ENCODE peak calls at places on chromosome 14, in ten cellular contexts. D is tibial artery; T is esophagus muscularis mucosa; M is sigmoid colon; O is colonic mucosa; Y is uterus; J is aorta; F is CD8-positive, alpha-beta T cell; I is psoas muscle; S is Peyer's patch. K is an unnamed sample. For H3K4me1 and H3K36me3, the result is how much of the 10 kb centered on the place peaks cover.

GRCh38 chr14:49484180-49484579 is 102.0 kb downstream of the RPS29 start:
- DNase-seq in D (no peak), T (no peak), M (no peak), O (no peak), Y (no peak), J (no peak), F (no peak), I (no peak), S (no peak), K (no peak)

GRCh38 chr14:73461478-73462077 is 3.2 kb upstream of the NUMB start:
- DNase-seq in D (no peak), T (no peak), M (no peak), O (no peak), Y (no peak), J (no peak), F (no peak), I (no peak), S (no peak), K (no peak)

GRCh38 chr14:99576761-99577705 is 27.0 kb downstream of the CCDC85C start:
- DNase-seq in D (no peak), T (no peak), M (no peak), O (no peak), Y (no peak), J (no peak), F (no peak), I (no peak), S (no peak), K (no peak)

GRCh38 chr14:64698899-64699298 is 5.3 kb upstream of the PLEKHG3 start:
- DNase-seq in D (peak), T (no peak), M (peak), O (peak), Y (no peak), J (no peak), F (no peak), I (no peak), S (peak), K (no peak)

GRCh38 chr14:58882577-58883018 is 244.8 kb downstream of the DACT1 start:
- DNase-seq in D (no peak), T (no peak), M (no peak), O (no peak), Y (no peak), J (no peak), F (no peak), I (no peak), S (no peak), K (no peak)

GRCh38 chr14:28754209-28754985 is 12.2 kb upstream of the FOXG1 start:
- DNase-seq in D (no peak), T (no peak), M (no peak), O (peak), Y (no peak), J (no peak), F (no peak), I (no peak), S (no peak), K (no peak)

GRCh38 chr14:33516898-33517436 is 433.9 kb downstream of the EGLN3 start:
- DNase-seq in D (no peak), T (no peak), M (no peak), O (no peak), Y (no peak), J (no peak), F (no peak), I (no peak), S (no peak), K (no peak)

GRCh38 chr14:48974994-48975393 is 611.2 kb downstream of the RPS29 start:
- DNase-seq in D (no peak), T (no peak), M (no peak), O (no peak), Y (no peak), J (no peak), F (no peak), I (no peak), S (no peak), K (no peak)

GRCh38 chr14:37559386-37559785 is 35.7 kb downstream of the FOXA1 start:
- DNase-seq in D (no peak), T (no peak), M (no peak), O (no peak), Y (no peak), J (no peak), F (no peak), I (no peak), S (no peak), K (no peak)

GRCh38 chr14:97771340-97772045 is 974.3 kb downstream of the VRK1 start:
- DNase-seq in D (no peak), T (no peak), M (no peak), O (no peak), Y (no peak), J (no peak), F (no peak), I (no peak), S (no peak), K (no peak)

GRCh38 chr14:99838555-99839193 is 45.5 kb downstream of the EML1 start:
- DNase-seq in D (no peak), T (peak), M (no peak), O (no peak), Y (no peak), J (no peak), F (no peak), I (no peak), S (no peak), K (no peak)

GRCh38 chr14:89266754-89267153 is 150.3 kb downstream of the FOXN3 start:
- DNase-seq in D (no peak), T (no peak), M (no peak), O (no peak), Y (no peak), J (no peak), F (no peak), I (no peak), S (no peak), K (no peak)

GRCh38 chr14:105204206-105204930 is 23.3 kb upstream of the NUDT14 start:
- DNase-seq in D (no peak), T (no peak), M (no peak), O (peak), Y (no peak), J (no peak), F (no peak), I (peak), S (peak), K (no peak)

GRCh38 chr14:105203701-105204100 is 22.6 kb upstream of the NUDT14 start:
- DNase-seq in D (no peak), T (no peak), M (no peak), O (no peak), Y (no peak), J (no peak), F (no peak), I (no peak), S (no peak), K (no peak)

GRCh38 chr14:105201928-105202513 is 20.9 kb upstream of the NUDT14 start:
- DNase-seq in D (no peak), T (no peak), M (no peak), O (no peak), Y (no peak), J (no peak), F (no peak), I (no peak), S (peak), K (no peak)

GRCh38 chr14:105201156-105201927 is 20.2 kb upstream of the NUDT14 start:
- DNase-seq in D (no peak), T (no peak), M (no peak), O (no peak), Y (no peak), J (no peak), F (no peak), I (no peak), S (no peak), K (no peak)

DNA sequence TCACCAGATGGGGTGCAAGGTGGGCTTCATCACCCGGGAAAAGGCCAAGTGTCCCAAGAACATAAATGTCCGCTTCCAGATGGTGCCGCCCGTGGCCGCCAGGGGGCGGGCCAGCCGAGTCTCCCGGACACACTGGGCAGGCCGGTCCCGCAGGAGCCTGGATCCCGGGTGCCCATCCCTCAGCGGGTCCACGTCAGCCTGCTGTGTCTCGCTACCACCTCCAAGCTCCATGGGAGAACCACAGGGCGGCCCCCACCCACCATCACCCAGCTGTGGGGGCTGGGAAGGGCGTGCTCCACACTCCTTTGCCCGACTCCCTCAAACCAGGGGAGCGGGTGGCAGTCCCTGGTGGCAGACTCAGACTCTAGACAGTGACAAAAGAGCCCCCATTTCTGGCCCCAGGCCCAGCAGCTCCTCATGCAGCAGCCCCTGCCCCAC is 22.0 kb upstream of the NUDT14 start:
- DNase-seq in D (peak), T (no peak), M (peak), O (peak), Y (peak), J (peak), F (peak), I (peak), S (peak), K (peak)
- H3K4me1 ChIP-seq in D (half or more), T (half or more), M (under half), O (under half), Y (under half), J (under half), F (under half), I (under half), S (under half), K (under half)

DNA sequence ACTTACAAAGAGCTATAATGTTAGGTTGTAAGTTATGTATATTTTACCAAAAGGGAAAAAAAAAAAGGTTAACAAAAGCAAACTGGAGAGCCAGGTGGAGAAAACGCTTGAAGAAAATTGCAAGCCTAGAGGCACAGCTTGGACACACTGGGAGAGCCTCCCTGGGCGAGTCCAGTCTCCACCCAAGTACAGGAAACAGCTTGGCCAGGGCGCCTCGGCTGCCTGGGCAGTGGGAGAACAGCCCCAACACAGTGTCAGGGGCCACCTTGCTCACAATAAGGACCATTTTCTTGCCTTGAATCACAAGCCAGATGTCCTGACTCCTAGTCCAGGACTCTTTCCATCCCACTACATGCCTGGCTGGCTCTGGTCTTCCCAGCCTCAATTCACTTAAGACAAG is 33.3 kb downstream of the TTC7B start:
- DNase-seq in D (no peak), T (no peak), M (peak), O (no peak), Y (no peak), J (no peak), F (no peak), I (no peak), S (no peak), K (no peak)
- H3K4me3 ChIP-seq in D (no peak), T (no peak), M (no peak), O (no peak), Y (no peak), J (no peak), F (no peak), I (no peak), S (no peak), K (no peak)

DNA sequence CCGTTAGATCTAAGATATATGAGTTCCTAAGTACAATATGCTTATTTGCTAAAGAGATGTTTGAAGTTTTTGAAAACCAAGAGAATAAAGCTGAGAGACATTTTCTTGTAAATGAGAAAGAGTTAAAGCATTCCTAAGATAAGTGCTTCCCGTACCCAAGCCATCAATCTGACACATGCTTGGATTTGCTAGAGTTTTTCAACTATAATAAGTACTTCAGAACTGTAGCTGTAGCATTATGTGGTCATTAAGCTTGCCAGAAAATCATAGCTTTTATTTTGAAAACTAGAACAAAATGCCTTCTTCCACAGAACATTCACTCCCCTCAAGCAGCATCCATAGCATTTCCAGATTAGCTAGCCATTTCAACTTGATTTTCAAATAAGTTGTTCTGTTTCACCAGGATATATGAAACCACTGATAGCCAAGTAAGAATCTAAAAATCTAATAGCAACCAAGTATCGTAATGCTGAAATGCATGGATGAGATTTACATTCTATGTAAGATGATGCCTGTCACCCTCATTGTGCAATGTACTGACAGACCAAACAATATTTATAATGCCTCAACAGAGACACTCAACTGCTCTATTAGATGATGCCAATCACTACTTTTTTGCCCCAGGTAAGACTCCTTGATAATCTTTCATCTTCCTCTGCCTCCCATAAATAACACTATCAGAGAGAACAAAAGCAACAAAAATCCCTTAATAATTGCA is 8.0 kb downstream of the SNW1 start:
- DNase-seq in D (no peak), T (no peak), M (no peak), O (no peak), Y (no peak), J (no peak), F (no peak), I (no peak), S (no peak), K (no peak)
- H3K36me3 ChIP-seq in D (half or more), T (half or more), M (half or more), O (under half), Y (under half), J (under half), F (under half), I (half or more), S (under half), K (half or more)

DNA sequence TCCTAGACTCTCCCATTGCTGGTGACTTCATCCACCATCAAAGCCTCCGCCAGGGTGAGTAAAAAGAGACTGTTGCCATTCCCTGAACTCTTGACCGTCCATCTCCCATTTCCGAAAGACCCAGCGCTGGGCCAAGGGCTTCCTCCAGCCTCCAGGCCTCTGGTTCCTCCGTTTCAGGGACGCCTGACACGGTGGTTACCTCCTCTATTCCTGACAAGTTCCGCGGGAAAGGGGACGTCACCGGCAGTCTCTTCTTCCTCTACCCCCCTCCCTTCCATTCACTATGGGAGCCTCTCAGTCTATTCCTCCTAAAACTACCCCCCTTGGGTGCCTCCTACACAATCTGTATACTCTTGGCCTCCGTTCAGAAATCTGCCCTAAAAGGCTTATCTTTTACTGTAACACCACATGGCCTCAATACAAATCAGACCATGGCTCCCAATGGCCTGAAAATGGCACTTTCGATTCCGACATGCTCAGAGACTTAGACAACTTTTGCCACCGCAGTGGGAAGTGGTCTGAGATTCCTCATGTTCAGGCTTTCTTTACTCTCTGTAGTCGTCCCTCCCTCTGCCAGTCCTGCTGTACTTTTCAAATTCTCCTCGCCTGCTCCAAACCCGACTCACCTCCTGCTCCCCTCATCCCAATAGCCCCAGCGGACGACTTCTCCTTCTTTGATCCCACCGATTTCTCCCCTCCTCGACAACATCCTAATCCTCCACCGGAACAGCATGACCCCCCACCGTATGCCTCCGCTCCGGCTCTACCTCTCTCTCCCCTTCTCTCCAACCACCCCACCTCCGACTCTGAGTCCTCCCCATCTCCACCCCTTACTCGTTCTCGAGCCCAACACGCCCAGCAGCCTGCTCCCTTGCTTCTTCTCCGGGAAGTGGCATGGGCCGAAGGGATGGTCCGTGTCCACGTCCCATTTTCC is 70.4 kb downstream of the MOK start:
- DNase-seq in D (no peak), T (no peak), M (no peak), O (no peak), Y (peak), J (peak), F (no peak), I (no peak), S (no peak), K (no peak)
- H3K4me1 ChIP-seq in D (under half), T (under half), M (under half), O (under half), Y (under half), J (under half), F (under half), I (under half), S (under half), K (under half)

GRCh38 chr14:69263771-69264170 is 3.8 kb downstream of the GALNT16 start:
- DNase-seq in D (no peak), T (no peak), M (no peak), O (no peak), Y (no peak), J (no peak), F (no peak), I (peak), S (no peak), K (no peak)
- H3K4me3 ChIP-seq in D (peak), T (no peak), M (no peak), O (no peak), Y (no peak), J (no peak), F (no peak), I (no peak), S (no peak), K (no peak)

GRCh38 chr14:92005019-92005418 is 34.8 kb downstream of the TRIP11 start:
- DNase-seq in D (no peak), T (no peak), M (no peak), O (no peak), Y (no peak), J (no peak), F (no peak), I (no peak), S (no peak), K (no peak)
- H3K36me3 ChIP-seq in D (under half), T (half or more), M (half or more), O (under half), Y (under half), J (under half), F (under half), I (half or more), S (under half), K (under half)

GRCh38 chr14:69044296-69044695 is 65.2 kb upstream of the ACTN1 start:
- DNase-seq in D (no peak), T (no peak), M (no peak), O (no peak), Y (no peak), J (no peak), F (no peak), I (no peak), S (no peak), K (no peak)
- H3K4me1 ChIP-seq in D (half or more), T (half or more), M (half or more), O (under half), Y (under half), J (under half), F (under half), I (under half), S (under half), K (under half)

GRCh38 chr14:104101651-104102281 is 16.3 kb downstream of the ASPG start:
- DNase-seq in D (no peak), T (no peak), M (no peak), O (no peak), Y (no peak), J (peak), F (no peak), I (peak), S (no peak), K (no peak)
- H3K4me3 ChIP-seq in D (no peak), T (no peak), M (no peak), O (no peak), Y (no peak), J (no peak), F (no peak), I (no peak), S (no peak), K (no peak)

GRCh38 chr14:24160850-24161804 is at the start of gene IRF9:
- DNase-seq in D (peak), T (peak), M (peak), O (peak), Y (peak), J (peak), F (peak), I (peak), S (peak), K (peak)
- H3K36me3 ChIP-seq in D (half or more), T (half or more), M (half or more), O (under half), Y (under half), J (under half), F (half or more), I (half or more), S (under half), K (half or more)

K was measured in effector memory CD4-positive, alpha-beta T cell.